ENCODE peak calls at places on chromosomes 7 and 10, in seven cellular contexts. One of them, this sample, is unnamed.

GRCh38 chr7:80807166-80807900 is 111.5 kb downstream of the SEMA3C start:
- DNase-seq in H9: no peak
- DNase-seq in mesendoderm: no peak
- DNase-seq in astrocyte: peak
- DNase-seq in fibroblast of lung: peak
- DNase-seq in H1: no peak
- DNase-seq in neuronal stem cell: no peak
- DNase-seq in this sample: no peak

GRCh38 chr10:33746878-33747277 is 412.4 kb upstream of the NRP1 start:
- DNase-seq in H1: no peak
- DNase-seq in H9: no peak
- DNase-seq in neuronal stem cell: no peak
- DNase-seq in mesendoderm: no peak
- DNase-seq in astrocyte: peak
- DNase-seq in fibroblast of lung: peak
- DNase-seq in this sample: no peak

GRCh38 chr10:86290933-86291615 is 75.5 kb downstream of the GRID1 start:
- DNase-seq in H9: peak
- DNase-seq in mesendoderm: no peak
- DNase-seq in H1: no peak
- DNase-seq in neuronal stem cell: no peak
- DNase-seq in fibroblast of lung: no peak
- DNase-seq in astrocyte: no peak
- DNase-seq in this sample: no peak

GRCh38 chr10:76874151-76874550 is 763.5 kb downstream of the KCNMA1 start:
- DNase-seq in H1: no peak
- DNase-seq in H9: no peak
- DNase-seq in mesendoderm: no peak
- DNase-seq in fibroblast of lung: peak
- DNase-seq in astrocyte: no peak
- DNase-seq in neuronal stem cell: no peak
- DNase-seq in this sample: no peak

GRCh38 chr10:36492590-36493510 is 632.5 kb upstream of the ANKRD30A start:
- DNase-seq in H1: no peak
- DNase-seq in mesendoderm: no peak
- DNase-seq in astrocyte: peak
- DNase-seq in H9: no peak
- DNase-seq in neuronal stem cell: no peak
- DNase-seq in fibroblast of lung: peak
- DNase-seq in this sample: peak

GRCh38 chr10:56823849-56824248 is 462.8 kb upstream of the ZWINT start:
- DNase-seq in astrocyte: no peak
- DNase-seq in fibroblast of lung: no peak
- DNase-seq in mesendoderm: peak
- DNase-seq in H9: no peak
- DNase-seq in neuronal stem cell: peak
- DNase-seq in H1: no peak
- DNase-seq in this sample: peak

GRCh38 chr7:26944959-26945358 is 80.6 kb upstream of the SKAP2 start:
- DNase-seq in H9: no peak
- DNase-seq in fibroblast of lung: no peak
- DNase-seq in neuronal stem cell: no peak
- DNase-seq in astrocyte: no peak
- DNase-seq in H1: no peak
- DNase-seq in mesendoderm: no peak
- DNase-seq in this sample: no peak

GRCh38 chr10:59336632-59337031 is 25.7 kb downstream of the FAM13C start:
- DNase-seq in astrocyte: peak
- DNase-seq in mesendoderm: no peak
- DNase-seq in fibroblast of lung: peak
- DNase-seq in neuronal stem cell: no peak
- DNase-seq in H1: no peak
- DNase-seq in H9: no peak
- DNase-seq in this sample: no peak

GRCh38 chr10:12833451-12833850 is 168.1 kb downstream of the CCDC3 start:
- DNase-seq in H9: no peak
- DNase-seq in H1: no peak
- DNase-seq in neuronal stem cell: no peak
- DNase-seq in fibroblast of lung: no peak
- DNase-seq in mesendoderm: no peak
- DNase-seq in astrocyte: no peak
- DNase-seq in this sample: no peak

GRCh38 chr7:154649434-154649833 is 353.5 kb downstream of the PAXIP1 start:
- DNase-seq in H9: no peak
- DNase-seq in fibroblast of lung: no peak
- DNase-seq in mesendoderm: no peak
- DNase-seq in neuronal stem cell: no peak
- DNase-seq in astrocyte: no peak
- DNase-seq in H1: no peak
- DNase-seq in this sample: no peak

GRCh38 chr10:15262036-15262713 is 93.7 kb upstream of the NMT2 start:
- DNase-seq in neuronal stem cell: no peak
- DNase-seq in H9: no peak
- DNase-seq in astrocyte: peak
- DNase-seq in fibroblast of lung: peak
- DNase-seq in H1: no peak
- DNase-seq in mesendoderm: no peak
- DNase-seq in this sample: no peak

GRCh38 chr7:12623885-12624498 is 53.5 kb downstream of the SCIN start:
- DNase-seq in neuronal stem cell: no peak
- DNase-seq in H1: no peak
- DNase-seq in H9: no peak
- DNase-seq in astrocyte: no peak
- DNase-seq in mesendoderm: peak
- DNase-seq in fibroblast of lung: peak
- DNase-seq in this sample: peak

DNA sequence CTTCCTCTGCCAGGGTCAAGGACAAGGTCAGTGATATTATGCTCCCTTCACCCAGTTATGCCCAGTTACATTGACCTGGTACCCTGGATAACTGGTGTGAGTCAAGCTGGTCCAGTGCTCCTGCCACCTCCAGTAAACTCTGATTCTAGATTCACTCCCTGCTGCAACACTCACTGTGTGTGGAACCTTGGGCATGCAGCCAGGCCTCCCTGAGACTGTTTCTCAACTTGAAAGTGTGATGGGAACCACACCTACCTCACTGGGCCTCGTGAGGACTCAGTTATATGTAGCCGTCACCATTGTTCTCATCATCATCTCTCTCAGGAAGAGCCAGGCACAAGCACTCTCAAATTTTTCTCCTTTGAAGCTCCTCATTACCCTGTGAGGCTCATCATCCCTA is 935 bp upstream of the ZNF736 start:
- DNase-seq in mesendoderm: no peak
- DNase-seq in H9: no peak
- DNase-seq in fibroblast of lung: no peak
- DNase-seq in astrocyte: no peak
- DNase-seq in neuronal stem cell: no peak
- DNase-seq in H1: no peak
- DNase-seq in this sample: no peak
- H3K27ac ChIP-seq in mesendoderm: no peak
- H3K27ac ChIP-seq in H9: no peak
- H3K27ac ChIP-seq in fibroblast of lung: no peak
- H3K27ac ChIP-seq in astrocyte: no peak
- H3K27ac ChIP-seq in neuronal stem cell: no peak
- H3K27ac ChIP-seq in H1: no peak
- H3K27ac ChIP-seq in this sample: peak

DNA sequence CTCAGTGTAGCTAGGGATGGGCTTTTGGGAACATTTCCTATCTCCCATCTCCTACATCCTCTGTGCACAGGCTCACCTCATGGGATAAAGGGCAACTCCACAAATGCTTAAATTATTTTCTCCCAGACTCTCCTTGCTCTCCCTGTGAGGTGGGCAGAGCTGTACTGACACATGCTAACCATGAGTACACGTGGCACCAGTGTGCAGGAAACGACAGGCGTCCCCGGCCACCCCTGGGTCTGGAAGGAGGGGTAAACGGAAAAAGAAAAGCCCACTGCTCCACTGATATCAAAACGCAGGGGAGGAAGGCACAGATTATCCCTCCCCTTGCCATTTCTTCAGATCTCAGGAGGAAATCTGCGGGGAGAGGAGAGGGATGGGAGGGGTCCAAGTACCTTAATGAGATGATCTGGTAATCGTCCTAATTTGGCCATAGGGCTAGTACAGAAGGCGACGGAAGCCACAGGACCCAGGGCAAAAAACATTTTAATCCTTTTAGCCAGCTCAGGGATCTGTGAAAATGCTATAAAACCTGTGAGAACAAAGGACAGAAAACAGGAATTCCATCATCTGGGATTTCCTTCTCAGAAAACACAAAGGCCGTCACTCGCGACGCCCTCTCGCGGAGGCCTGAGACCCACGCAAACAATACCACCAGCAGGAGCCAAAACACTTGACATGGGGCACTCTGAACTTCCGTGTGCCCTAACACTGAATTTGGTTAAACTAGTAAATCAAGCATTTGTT is 17.8 kb upstream of the CH25H start:
- DNase-seq in mesendoderm: peak
- DNase-seq in astrocyte: no peak
- DNase-seq in neuronal stem cell: no peak
- DNase-seq in fibroblast of lung: no peak
- DNase-seq in H9: no peak
- DNase-seq in H1: no peak
- DNase-seq in this sample: no peak
- H3K9ac ChIP-seq in mesendoderm: peak
- H3K9ac ChIP-seq in astrocyte: peak
- H3K9ac ChIP-seq in neuronal stem cell: no peak
- H3K9ac ChIP-seq in fibroblast of lung: no peak
- H3K9ac ChIP-seq in H9: no peak
- H3K9ac ChIP-seq in H1: no peak
- H3K9ac ChIP-seq in this sample: no peak

GRCh38 chr7:130735273-130735716 is 1.3 kb upstream of the KLF14 start:
- DNase-seq in mesendoderm: no peak
- DNase-seq in fibroblast of lung: no peak
- DNase-seq in astrocyte: no peak
- DNase-seq in H1: no peak
- DNase-seq in H9: no peak
- DNase-seq in neuronal stem cell: no peak
- DNase-seq in this sample: no peak
- H3K4me2 ChIP-seq in mesendoderm: no peak
- H3K4me2 ChIP-seq in fibroblast of lung: no peak
- H3K4me2 ChIP-seq in astrocyte: no peak
- H3K4me2 ChIP-seq in H1: no peak
- H3K4me2 ChIP-seq in H9: no peak
- H3K4me2 ChIP-seq in neuronal stem cell: no peak
- H3K4me2 ChIP-seq in this sample: peak

GRCh38 chr7:90764848-90765570 is 168.9 kb downstream of the CDK14 start:
- DNase-seq in neuronal stem cell: peak
- DNase-seq in H1: no peak
- DNase-seq in fibroblast of lung: no peak
- DNase-seq in astrocyte: no peak
- DNase-seq in H9: no peak
- DNase-seq in mesendoderm: peak
- DNase-seq in this sample: peak
- H3K27ac ChIP-seq in neuronal stem cell: no peak
- H3K27ac ChIP-seq in H1: no peak
- H3K27ac ChIP-seq in fibroblast of lung: no peak
- H3K27ac ChIP-seq in astrocyte: no peak
- H3K27ac ChIP-seq in H9: no peak
- H3K27ac ChIP-seq in mesendoderm: no peak
- H3K27ac ChIP-seq in this sample: peak

DNA sequence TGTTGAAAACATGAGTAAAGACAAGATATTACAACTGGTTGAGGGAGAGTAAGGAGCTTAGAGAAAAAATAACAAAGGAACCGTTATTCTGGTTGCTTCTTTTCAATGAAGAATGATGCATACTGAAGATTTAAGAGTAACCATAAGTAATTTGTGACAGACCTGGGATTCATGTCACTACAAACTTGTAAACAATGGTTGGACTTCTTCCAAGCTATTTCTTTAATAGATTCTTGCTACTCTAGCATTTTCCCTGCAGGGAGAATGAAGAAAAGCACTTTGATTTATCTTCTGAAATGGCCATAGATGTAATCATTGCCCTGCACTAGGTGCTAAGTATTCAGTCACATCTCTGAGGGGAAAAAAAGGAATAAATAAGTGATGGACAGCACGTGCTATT is 606.6 kb upstream of the LRRN3 start:
- DNase-seq in astrocyte: no peak
- DNase-seq in mesendoderm: no peak
- DNase-seq in H1: no peak
- DNase-seq in H9: no peak
- DNase-seq in fibroblast of lung: no peak
- DNase-seq in neuronal stem cell: no peak
- DNase-seq in this sample: no peak
- H3K9ac ChIP-seq in astrocyte: no peak
- H3K9ac ChIP-seq in mesendoderm: no peak
- H3K9ac ChIP-seq in H1: no peak
- H3K9ac ChIP-seq in H9: no peak
- H3K9ac ChIP-seq in fibroblast of lung: no peak
- H3K9ac ChIP-seq in neuronal stem cell: no peak
- H3K9ac ChIP-seq in this sample: no peak

DNA sequence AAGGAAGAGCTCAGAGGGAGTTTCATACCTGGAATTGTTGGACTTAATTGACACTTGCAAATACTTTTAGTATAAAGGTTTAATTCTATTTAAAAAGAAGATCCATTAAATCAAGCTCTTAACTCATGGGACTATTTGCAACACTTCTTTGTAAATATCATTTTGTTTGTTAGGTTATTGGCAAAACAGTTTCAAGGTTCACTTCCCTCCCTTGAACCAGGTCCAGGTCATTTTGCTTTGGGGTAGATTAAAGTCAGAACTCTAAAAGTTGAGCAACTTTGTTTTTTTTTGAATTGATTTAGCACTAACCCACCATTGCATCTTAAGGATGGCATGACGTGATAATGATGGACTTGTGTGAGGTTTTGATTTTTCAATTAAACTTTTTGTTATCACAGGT is 45.9 kb downstream of the ZRANB1 start:
- DNase-seq in mesendoderm: no peak
- DNase-seq in astrocyte: no peak
- DNase-seq in H9: no peak
- DNase-seq in neuronal stem cell: no peak
- DNase-seq in H1: no peak
- DNase-seq in fibroblast of lung: no peak
- DNase-seq in this sample: no peak
- H3K4me2 ChIP-seq in mesendoderm: no peak
- H3K4me2 ChIP-seq in astrocyte: no peak
- H3K4me2 ChIP-seq in H9: no peak
- H3K4me2 ChIP-seq in neuronal stem cell: no peak
- H3K4me2 ChIP-seq in H1: no peak
- H3K4me2 ChIP-seq in fibroblast of lung: no peak
- H3K4me2 ChIP-seq in this sample: no peak

GRCh38 chr10:30384791-30385201 is 35.7 kb upstream of the MTPAP start:
- DNase-seq in fibroblast of lung: peak
- DNase-seq in H1: no peak
- DNase-seq in H9: peak
- DNase-seq in astrocyte: peak
- DNase-seq in mesendoderm: peak
- DNase-seq in neuronal stem cell: no peak
- DNase-seq in this sample: peak

GRCh38 chr10:30383366-30383765 is 34.3 kb upstream of the MTPAP start:
- DNase-seq in fibroblast of lung: peak
- DNase-seq in H1: no peak
- DNase-seq in mesendoderm: no peak
- DNase-seq in neuronal stem cell: no peak
- DNase-seq in astrocyte: peak
- DNase-seq in H9: no peak
- DNase-seq in this sample: peak

GRCh38 chr10:30384051-30384674 is 35.1 kb upstream of the MTPAP start:
- DNase-seq in fibroblast of lung: no peak
- DNase-seq in neuronal stem cell: no peak
- DNase-seq in H1: no peak
- DNase-seq in H9: no peak
- DNase-seq in mesendoderm: no peak
- DNase-seq in astrocyte: no peak
- DNase-seq in this sample: peak

GRCh38 chr10:30378607-30379006 is 29.5 kb upstream of the MTPAP start:
- DNase-seq in fibroblast of lung: no peak
- DNase-seq in H9: peak
- DNase-seq in astrocyte: no peak
- DNase-seq in H1: no peak
- DNase-seq in mesendoderm: peak
- DNase-seq in neuronal stem cell: no peak
- DNase-seq in this sample: no peak

GRCh38 chr10:30379983-30380382 is 30.9 kb upstream of the MTPAP start:
- DNase-seq in astrocyte: no peak
- DNase-seq in H1: no peak
- DNase-seq in neuronal stem cell: no peak
- DNase-seq in fibroblast of lung: no peak
- DNase-seq in mesendoderm: no peak
- DNase-seq in H9: no peak
- DNase-seq in this sample: no peak
- H3K27ac ChIP-seq in astrocyte: no peak
- H3K27ac ChIP-seq in H1: no peak
- H3K27ac ChIP-seq in neuronal stem cell: no peak
- H3K27ac ChIP-seq in fibroblast of lung: no peak
- H3K27ac ChIP-seq in mesendoderm: no peak
- H3K27ac ChIP-seq in H9: no peak
- H3K27ac ChIP-seq in this sample: no peak

This sample was measured in Karpas-422.